ENCODE peak calls at places on chromosomes 2 and 18, in four cellular contexts. H is keratinocyte, W is DND-41, N is K562. T is an unnamed sample. For H3K27me3 and H3K79me2, the result is how much of the 10 kb centered on the place peaks cover.

GRCh38 chr2:44291281-44292248 is 16.3 kb downstream of the SLC3A1 start:
- DNase-seq in W (peak), N (peak), H (peak), T (peak)

GRCh38 chr2:121285077-121285449 is at the start of gene TFCP2L1:
- DNase-seq in H (no peak), W (no peak), N (peak), T (no peak)

GRCh38 chr2:181104512-181105121 is 124.2 kb downstream of the UBE2E3 start:
- DNase-seq in H (no peak), W (peak), N (peak), T (peak)

GRCh38 chr2:105330681-105331375 is 1.3 kb upstream of the TGFBRAP1 start:
- DNase-seq in N (peak), H (no peak), W (no peak), T (no peak)

GRCh38 chr18:79955302-79956075 is 4.0 kb upstream of the SLC66A2 start:
- DNase-seq in H (no peak), N (no peak), W (no peak), T (no peak)

GRCh38 chr2:236642584-236643291 is 73.1 kb downstream of the ACKR3 start:
- DNase-seq in N (no peak), W (no peak), H (peak), T (no peak)

GRCh38 chr2:40225670-40226069 is 226.2 kb downstream of the SLC8A1 start:
- DNase-seq in H (no peak), N (no peak), W (no peak), T (no peak)

GRCh38 chr2:4539121-4539520 is 835.7 kb downstream of the DCDC2C start:
- DNase-seq in N (no peak), W (no peak), H (no peak), T (no peak)

GRCh38 chr2:31383471-31384153 is 30.9 kb downstream of the XDH start:
- DNase-seq in W (no peak), N (no peak), H (no peak), T (no peak)

GRCh38 chr18:77054288-77054605 is 78.3 kb downstream of the MBP start:
- DNase-seq in N (no peak), H (no peak), W (peak), T (peak)

DNA sequence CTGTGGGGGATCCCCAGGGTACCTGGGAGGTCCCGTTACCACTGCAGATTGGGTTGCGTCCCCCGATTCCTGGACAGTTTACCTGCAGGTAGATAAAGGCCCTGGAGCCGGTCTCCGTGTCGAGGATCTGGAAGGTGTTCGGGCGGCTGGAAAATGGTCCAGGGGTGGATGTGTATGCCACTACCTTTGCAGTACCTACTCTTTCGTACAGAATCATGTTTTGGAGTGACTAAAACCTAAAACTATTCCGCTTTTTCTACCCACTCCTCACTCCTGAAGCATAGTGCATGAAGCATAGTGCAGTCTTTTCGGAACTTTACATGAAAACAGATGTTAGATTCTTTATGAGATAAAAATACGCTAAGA is 418 bp downstream of the WDR75 start:
- DNase-seq in W (no peak), N (no peak), H (no peak), T (no peak)
- H2AFZ ChIP-seq in W (peak), N (peak), H (peak), T (peak)

GRCh38 chr18:24544141-24544498 is 83.7 kb downstream of the HRH4 start:
- DNase-seq in N (peak), H (no peak), W (no peak), T (peak)

GRCh38 chr18:24546304-24546703 is 85.9 kb downstream of the HRH4 start:
- DNase-seq in H (no peak), N (no peak), W (no peak), T (no peak)

GRCh38 chr18:24540896-24541295 is 80.5 kb downstream of the HRH4 start:
- DNase-seq in H (no peak), N (no peak), W (no peak), T (no peak)

GRCh38 chr18:24543408-24544140 is 83.1 kb downstream of the HRH4 start:
- DNase-seq in H (no peak), N (no peak), W (no peak), T (no peak)

DNA sequence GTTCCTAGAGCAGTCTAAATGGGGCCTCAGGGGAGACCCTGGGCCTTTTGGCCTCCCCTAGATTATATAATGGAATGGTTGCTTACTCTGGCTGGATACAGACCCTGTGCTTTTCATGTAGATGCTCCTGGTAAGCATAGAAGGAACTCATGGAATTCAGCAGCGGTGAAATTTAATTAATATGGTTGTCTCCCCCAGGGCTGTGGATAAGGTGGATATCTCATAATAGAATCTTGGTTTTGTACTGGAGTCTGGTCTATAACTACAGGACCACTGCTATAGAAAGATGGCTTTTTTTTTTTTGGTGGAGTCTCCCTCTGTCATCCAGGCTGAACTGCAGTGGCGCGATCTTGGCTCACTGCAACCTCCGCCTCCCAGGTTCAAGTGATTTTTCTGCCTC is 84.5 kb downstream of the HRH4 start:
- DNase-seq in N (no peak), H (no peak), W (no peak), T (no peak)
- H3K27me3 ChIP-seq in N (under half), H (under half), W (under half), T (under half)

GRCh38 chr18:51194604-51195003 is 2.9 kb downstream of the MEX3C start:
- DNase-seq in H (no peak), W (no peak), N (no peak), T (peak)
- H3K79me2 ChIP-seq in H (half or more), W (half or more), N (half or more), T (half or more)

GRCh38 chr2:126971481-126972271 is 73.0 kb downstream of the TEX51 start:
- DNase-seq in N (peak), W (peak), H (no peak), T (peak)
- H2AFZ ChIP-seq in N (peak), W (no peak), H (peak), T (peak)

GRCh38 chr2:64865073-64865830 is 123.9 kb upstream of the SLC1A4 start:
- DNase-seq in H (no peak), W (peak), N (peak), T (peak)

GRCh38 chr2:64869126-64869525 is 120.1 kb upstream of the SLC1A4 start:
- DNase-seq in N (peak), W (no peak), H (no peak), T (no peak)

GRCh38 chr2:64866797-64867196 is 122.4 kb upstream of the SLC1A4 start:
- DNase-seq in H (no peak), N (no peak), W (no peak), T (no peak)

GRCh38 chr2:64865831-64866146 is 123.4 kb upstream of the SLC1A4 start:
- DNase-seq in H (no peak), N (no peak), W (no peak), T (no peak)

GRCh38 chr2:64867253-64867996 is 121.8 kb upstream of the SLC1A4 start:
- DNase-seq in W (no peak), N (no peak), H (no peak), T (no peak)
- H3K27me3 ChIP-seq in W (under half), N (under half), H (under half), T (under half)